ENCODE peak calls at places on chromosomes 6 and 20, in seven cellular contexts. A is C1 segment of cervical spinal cord; H is neural crest cell; F is activated CD8-positive, alpha-beta memory T cell treated with anti-CD3 and anti-CD28 coated beads for 1 hour; U is endothelial cell; L is AG08395; G is bronchial epithelial cell. S is an unnamed sample.

GRCh38 chr6:102619585-102619984 is 1226.1 kb downstream of the GRIK2 start:
- DNase-seq in A (no peak), H (no peak), F (no peak), U (peak), L (peak), G (peak), S (no peak)

GRCh38 chr20:46260480-46260879 is 47.8 kb downstream of the CDH22 start:
- DNase-seq in A (no peak), H (no peak), F (no peak), U (no peak), L (no peak), G (no peak), S (no peak)

GRCh38 chr6:143397229-143398222 is 53.0 kb downstream of the ADAT2 start:
- DNase-seq in A (no peak), H (no peak), F (no peak), U (peak), L (peak), G (peak), S (no peak)

GRCh38 chr20:31606928-31607639 is 2.0 kb downstream of the ID1 start:
- DNase-seq in A (no peak), H (no peak), F (no peak), U (no peak), L (peak), G (peak), S (no peak)

GRCh38 chr6:4573958-4574481 is 202.2 kb upstream of the CDYL start:
- DNase-seq in A (no peak), H (no peak), F (no peak), U (no peak), L (peak), G (no peak), S (no peak)

GRCh38 chr20:45179166-45179565 is 4.5 kb downstream of the PI3 start:
- DNase-seq in A (no peak), H (no peak), F (no peak), U (no peak), L (no peak), G (no peak), S (no peak)

GRCh38 chr20:24462461-24463010 is 6.9 kb upstream of the SYNDIG1 start:
- DNase-seq in A (no peak), H (no peak), F (no peak), U (no peak), L (no peak), G (no peak), S (no peak)

GRCh38 chr6:121733216-121733615 is 297.8 kb downstream of the GJA1 start:
- DNase-seq in A (no peak), H (no peak), F (no peak), U (no peak), L (no peak), G (no peak), S (no peak)

GRCh38 chr6:139172567-139172966 is 37.7 kb downstream of the HECA start:
- DNase-seq in A (no peak), H (no peak), F (no peak), U (no peak), L (no peak), G (peak), S (no peak)

GRCh38 chr6:25254671-25255070 is 24.5 kb upstream of the CARMIL1 start:
- DNase-seq in A (no peak), H (no peak), F (no peak), U (no peak), L (no peak), G (no peak), S (no peak)

GRCh38 chr6:43334466-43335095 is 26.0 kb upstream of the CRIP3 start:
- DNase-seq in A (no peak), H (no peak), F (no peak), U (peak), L (peak), G (peak), S (peak)

GRCh38 chr20:9363673-9364072 is 150.7 kb upstream of the LAMP5 start:
- DNase-seq in A (no peak), H (no peak), F (no peak), U (no peak), L (no peak), G (peak), S (no peak)